ENCODE peak calls at places on chromosomes 16 and 17, in nine cellular contexts. One of them, this sample, is unnamed.

GRCh38 chr17:8470447-8471047 is 34.9 kb downstream of the NDEL1 start:
- DNase-seq in dorsolateral prefrontal cortex: peak; percentile 80
- DNase-seq in neural progenitor cell: no peak
- DNase-seq in CD8-positive, alpha-beta T cell: no peak
- DNase-seq in GM23338: no peak
- DNase-seq in mucosa of descending colon: no peak
- DNase-seq in astrocyte of the cerebellum: no peak
- DNase-seq in pancreas: peak; percentile 62
- DNase-seq in H1: no peak
- DNase-seq in this sample: no peak

GRCh38 chr17:19579192-19579668 is 45.6 kb downstream of the SLC47A1 start:
- DNase-seq in dorsolateral prefrontal cortex: no peak
- DNase-seq in neural progenitor cell: no peak
- DNase-seq in CD8-positive, alpha-beta T cell: no peak
- DNase-seq in GM23338: peak; percentile 57
- DNase-seq in mucosa of descending colon: no peak
- DNase-seq in astrocyte of the cerebellum: no peak
- DNase-seq in pancreas: no peak
- DNase-seq in H1: peak; percentile 56
- DNase-seq in this sample: no peak

GRCh38 chr17:74868908-74869255 is 3.9 kb downstream of the FDXR start:
- DNase-seq in dorsolateral prefrontal cortex: no peak
- DNase-seq in neural progenitor cell: no peak
- DNase-seq in CD8-positive, alpha-beta T cell: no peak
- DNase-seq in GM23338: no peak
- DNase-seq in mucosa of descending colon: no peak
- DNase-seq in astrocyte of the cerebellum: no peak
- DNase-seq in pancreas: no peak
- DNase-seq in H1: no peak
- DNase-seq in this sample: no peak

GRCh38 chr17:10661377-10661906 is 4.3 kb upstream of the MYH3 start:
- DNase-seq in dorsolateral prefrontal cortex: no peak
- DNase-seq in neural progenitor cell: peak; percentile 63
- DNase-seq in CD8-positive, alpha-beta T cell: no peak
- DNase-seq in GM23338: no peak
- DNase-seq in mucosa of descending colon: no peak
- DNase-seq in astrocyte of the cerebellum: no peak
- DNase-seq in pancreas: no peak
- DNase-seq in H1: no peak
- DNase-seq in this sample: no peak

GRCh38 chr17:15122857-15123256 is 142.3 kb downstream of the PMP22 start:
- DNase-seq in dorsolateral prefrontal cortex: no peak
- DNase-seq in neural progenitor cell: no peak
- DNase-seq in CD8-positive, alpha-beta T cell: no peak
- DNase-seq in GM23338: no peak
- DNase-seq in mucosa of descending colon: no peak
- DNase-seq in astrocyte of the cerebellum: no peak
- DNase-seq in pancreas: no peak
- DNase-seq in H1: no peak
- DNase-seq in this sample: no peak

GRCh38 chr16:13961099-13961811 is 41.3 kb downstream of the ERCC4 start:
- DNase-seq in dorsolateral prefrontal cortex: no peak
- DNase-seq in neural progenitor cell: no peak
- DNase-seq in CD8-positive, alpha-beta T cell: no peak
- DNase-seq in GM23338: no peak
- DNase-seq in mucosa of descending colon: no peak
- DNase-seq in astrocyte of the cerebellum: peak; percentile 19
- DNase-seq in pancreas: no peak
- DNase-seq in H1: no peak
- DNase-seq in this sample: no peak

GRCh38 chr16:77157773-77158172 is 33.2 kb upstream of the MON1B start:
- DNase-seq in dorsolateral prefrontal cortex: no peak
- DNase-seq in neural progenitor cell: no peak
- DNase-seq in CD8-positive, alpha-beta T cell: no peak
- DNase-seq in GM23338: no peak
- DNase-seq in mucosa of descending colon: no peak
- DNase-seq in astrocyte of the cerebellum: no peak
- DNase-seq in pancreas: no peak
- DNase-seq in H1: no peak
- DNase-seq in this sample: no peak

GRCh38 chr17:63246344-63246743 is 199.8 kb downstream of the CYB561 start:
- DNase-seq in dorsolateral prefrontal cortex: no peak
- DNase-seq in neural progenitor cell: no peak
- DNase-seq in CD8-positive, alpha-beta T cell: no peak
- DNase-seq in GM23338: no peak
- DNase-seq in mucosa of descending colon: no peak
- DNase-seq in astrocyte of the cerebellum: no peak
- DNase-seq in pancreas: no peak
- DNase-seq in H1: no peak
- DNase-seq in this sample: no peak

GRCh38 chr17:62852195-62852594 is 44.1 kb upstream of the MARCHF10 start:
- DNase-seq in dorsolateral prefrontal cortex: no peak
- DNase-seq in neural progenitor cell: no peak
- DNase-seq in CD8-positive, alpha-beta T cell: no peak
- DNase-seq in GM23338: no peak
- DNase-seq in mucosa of descending colon: no peak
- DNase-seq in astrocyte of the cerebellum: no peak
- DNase-seq in pancreas: no peak
- DNase-seq in H1: no peak
- DNase-seq in this sample: no peak

GRCh38 chr16:90022209-90023077 is 3.2 kb upstream of the DBNDD1 start:
- DNase-seq in dorsolateral prefrontal cortex: peak; percentile 94
- DNase-seq in neural progenitor cell: peak; percentile 60
- DNase-seq in CD8-positive, alpha-beta T cell: peak; percentile 83
- DNase-seq in GM23338: peak; percentile 96
- DNase-seq in mucosa of descending colon: peak; percentile 94
- DNase-seq in astrocyte of the cerebellum: peak; percentile 55
- DNase-seq in pancreas: peak; percentile 98
- DNase-seq in H1: peak; percentile 83
- DNase-seq in this sample: peak; percentile 96

GRCh38 chr16:63461248-63461841 is 1425.1 kb upstream of the CDH8 start:
- DNase-seq in dorsolateral prefrontal cortex: no peak
- DNase-seq in neural progenitor cell: peak; percentile 73
- DNase-seq in CD8-positive, alpha-beta T cell: no peak
- DNase-seq in GM23338: peak; percentile 75
- DNase-seq in mucosa of descending colon: no peak
- DNase-seq in astrocyte of the cerebellum: peak; percentile 60
- DNase-seq in pancreas: no peak
- DNase-seq in H1: peak; percentile 50
- DNase-seq in this sample: peak; percentile 31

GRCh38 chr17:77491921-77492445 is 351.2 kb downstream of the SEC14L1 start:
- DNase-seq in dorsolateral prefrontal cortex: peak; percentile 26
- DNase-seq in neural progenitor cell: no peak
- DNase-seq in CD8-positive, alpha-beta T cell: no peak
- DNase-seq in GM23338: no peak
- DNase-seq in mucosa of descending colon: no peak
- DNase-seq in astrocyte of the cerebellum: no peak
- DNase-seq in pancreas: peak; percentile 45
- DNase-seq in H1: no peak
- DNase-seq in this sample: peak; percentile 22

GRCh38 chr17:57889892-57890856 is 40.3 kb upstream of the MRPS23 start:
- DNase-seq in dorsolateral prefrontal cortex: peak; percentile 55
- DNase-seq in neural progenitor cell: no peak
- DNase-seq in CD8-positive, alpha-beta T cell: no peak
- DNase-seq in GM23338: no peak
- DNase-seq in mucosa of descending colon: peak; percentile 82
- DNase-seq in astrocyte of the cerebellum: peak; percentile 78
- DNase-seq in pancreas: peak; percentile 98
- DNase-seq in H1: no peak
- DNase-seq in this sample: no peak

GRCh38 chr16:78706637-78707036 is 607.2 kb downstream of the WWOX start:
- DNase-seq in dorsolateral prefrontal cortex: no peak
- DNase-seq in neural progenitor cell: no peak
- DNase-seq in CD8-positive, alpha-beta T cell: no peak
- DNase-seq in GM23338: peak; percentile 6
- DNase-seq in mucosa of descending colon: no peak
- DNase-seq in astrocyte of the cerebellum: no peak
- DNase-seq in pancreas: no peak
- DNase-seq in H1: no peak
- DNase-seq in this sample: no peak
- TF ChIP-seq CTCF in dorsolateral prefrontal cortex: no peak
- TF ChIP-seq CTCF in neural progenitor cell: no peak
- TF ChIP-seq CTCF in CD8-positive, alpha-beta T cell: no peak
- TF ChIP-seq CTCF in GM23338: no peak
- TF ChIP-seq CTCF in mucosa of descending colon: no peak
- TF ChIP-seq CTCF in astrocyte of the cerebellum: no peak
- TF ChIP-seq CTCF in pancreas: no peak
- TF ChIP-seq CTCF in H1: no peak
- TF ChIP-seq CTCF in this sample: no peak

GRCh38 chr17:50488880-50489279 is 10.2 kb downstream of the RSAD1 start:
- DNase-seq in dorsolateral prefrontal cortex: no peak
- DNase-seq in neural progenitor cell: no peak
- DNase-seq in CD8-positive, alpha-beta T cell: no peak
- DNase-seq in GM23338: no peak
- DNase-seq in mucosa of descending colon: peak; percentile 10
- DNase-seq in astrocyte of the cerebellum: no peak
- DNase-seq in pancreas: no peak
- DNase-seq in H1: no peak
- DNase-seq in this sample: no peak

GRCh38 chr17:50484341-50485155 is 5.9 kb downstream of the RSAD1 start:
- DNase-seq in dorsolateral prefrontal cortex: no peak
- DNase-seq in neural progenitor cell: no peak
- DNase-seq in CD8-positive, alpha-beta T cell: no peak
- DNase-seq in GM23338: no peak
- DNase-seq in mucosa of descending colon: peak; percentile 46
- DNase-seq in astrocyte of the cerebellum: no peak
- DNase-seq in pancreas: no peak
- DNase-seq in H1: no peak
- DNase-seq in this sample: no peak

GRCh38 chr17:50483266-50483665 is 4.6 kb downstream of the RSAD1 start:
- DNase-seq in dorsolateral prefrontal cortex: no peak
- DNase-seq in neural progenitor cell: no peak
- DNase-seq in CD8-positive, alpha-beta T cell: no peak
- DNase-seq in GM23338: no peak
- DNase-seq in mucosa of descending colon: peak; percentile 49
- DNase-seq in astrocyte of the cerebellum: no peak
- DNase-seq in pancreas: no peak
- DNase-seq in H1: no peak
- DNase-seq in this sample: no peak

GRCh38 chr17:50491510-50491909 is 12.8 kb downstream of the RSAD1 start:
- DNase-seq in dorsolateral prefrontal cortex: no peak
- DNase-seq in neural progenitor cell: no peak
- DNase-seq in CD8-positive, alpha-beta T cell: no peak
- DNase-seq in GM23338: no peak
- DNase-seq in mucosa of descending colon: no peak
- DNase-seq in astrocyte of the cerebellum: no peak
- DNase-seq in pancreas: no peak
- DNase-seq in H1: no peak
- DNase-seq in this sample: no peak

GRCh38 chr17:50487213-50488096 is 8.8 kb downstream of the RSAD1 start:
- DNase-seq in dorsolateral prefrontal cortex: no peak
- DNase-seq in neural progenitor cell: no peak
- DNase-seq in CD8-positive, alpha-beta T cell: no peak
- DNase-seq in GM23338: no peak
- DNase-seq in mucosa of descending colon: peak; percentile 39
- DNase-seq in astrocyte of the cerebellum: no peak
- DNase-seq in pancreas: no peak
- DNase-seq in H1: no peak
- DNase-seq in this sample: no peak
- TF ChIP-seq CTCF in dorsolateral prefrontal cortex: no peak
- TF ChIP-seq CTCF in neural progenitor cell: no peak
- TF ChIP-seq CTCF in CD8-positive, alpha-beta T cell: no peak
- TF ChIP-seq CTCF in GM23338: no peak
- TF ChIP-seq CTCF in mucosa of descending colon: no peak
- TF ChIP-seq CTCF in astrocyte of the cerebellum: no peak
- TF ChIP-seq CTCF in pancreas: no peak
- TF ChIP-seq CTCF in H1: no peak
- TF ChIP-seq CTCF in this sample: no peak

DNA sequence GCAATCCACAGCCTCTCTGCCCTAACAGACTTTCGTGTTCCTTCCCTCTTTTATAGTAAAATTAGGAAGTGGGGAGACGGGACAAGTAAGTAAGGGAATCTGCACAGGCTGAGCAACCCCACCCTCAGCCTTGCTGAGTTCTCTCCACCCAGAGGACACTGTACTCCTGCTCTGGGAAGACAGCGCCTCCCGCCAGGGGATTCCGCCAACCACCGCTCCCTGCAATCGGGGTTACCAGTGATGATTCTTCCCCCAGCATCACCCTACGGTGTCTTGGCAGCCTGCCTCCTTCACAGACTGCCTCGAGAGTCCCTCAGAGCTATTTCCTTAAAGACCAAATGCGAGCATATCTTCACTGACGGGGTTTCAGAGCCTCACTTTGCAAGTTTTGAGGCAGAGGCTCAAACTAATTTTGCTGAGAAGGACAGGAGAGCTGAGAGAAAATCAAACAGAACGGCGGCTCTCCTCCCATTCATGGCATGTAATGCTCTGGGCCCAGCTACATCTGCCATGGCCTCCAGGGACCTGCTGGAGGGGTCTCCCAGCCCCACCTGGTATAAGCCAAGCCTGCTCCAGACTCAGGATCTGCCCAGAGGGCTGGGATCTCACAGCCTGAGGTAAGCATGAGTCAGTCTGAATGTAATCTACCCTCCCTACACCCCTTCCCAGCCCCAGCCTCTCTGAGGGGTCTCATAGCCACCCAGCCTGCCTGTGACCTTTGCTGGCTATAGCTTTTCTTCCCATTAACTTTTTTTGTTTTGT is 22.7 kb upstream of the ASGR2 start:
- DNase-seq in dorsolateral prefrontal cortex: no peak
- DNase-seq in neural progenitor cell: no peak
- DNase-seq in CD8-positive, alpha-beta T cell: no peak
- DNase-seq in GM23338: no peak
- DNase-seq in mucosa of descending colon: no peak
- DNase-seq in astrocyte of the cerebellum: no peak
- DNase-seq in pancreas: no peak
- DNase-seq in H1: no peak
- DNase-seq in this sample: no peak
- TF ChIP-seq CTCF in dorsolateral prefrontal cortex: no peak
- TF ChIP-seq CTCF in neural progenitor cell: no peak
- TF ChIP-seq CTCF in CD8-positive, alpha-beta T cell: no peak
- TF ChIP-seq CTCF in GM23338: no peak
- TF ChIP-seq CTCF in mucosa of descending colon: no peak
- TF ChIP-seq CTCF in astrocyte of the cerebellum: no peak
- TF ChIP-seq CTCF in pancreas: no peak
- TF ChIP-seq CTCF in H1: no peak
- TF ChIP-seq CTCF in this sample: no peak

DNA sequence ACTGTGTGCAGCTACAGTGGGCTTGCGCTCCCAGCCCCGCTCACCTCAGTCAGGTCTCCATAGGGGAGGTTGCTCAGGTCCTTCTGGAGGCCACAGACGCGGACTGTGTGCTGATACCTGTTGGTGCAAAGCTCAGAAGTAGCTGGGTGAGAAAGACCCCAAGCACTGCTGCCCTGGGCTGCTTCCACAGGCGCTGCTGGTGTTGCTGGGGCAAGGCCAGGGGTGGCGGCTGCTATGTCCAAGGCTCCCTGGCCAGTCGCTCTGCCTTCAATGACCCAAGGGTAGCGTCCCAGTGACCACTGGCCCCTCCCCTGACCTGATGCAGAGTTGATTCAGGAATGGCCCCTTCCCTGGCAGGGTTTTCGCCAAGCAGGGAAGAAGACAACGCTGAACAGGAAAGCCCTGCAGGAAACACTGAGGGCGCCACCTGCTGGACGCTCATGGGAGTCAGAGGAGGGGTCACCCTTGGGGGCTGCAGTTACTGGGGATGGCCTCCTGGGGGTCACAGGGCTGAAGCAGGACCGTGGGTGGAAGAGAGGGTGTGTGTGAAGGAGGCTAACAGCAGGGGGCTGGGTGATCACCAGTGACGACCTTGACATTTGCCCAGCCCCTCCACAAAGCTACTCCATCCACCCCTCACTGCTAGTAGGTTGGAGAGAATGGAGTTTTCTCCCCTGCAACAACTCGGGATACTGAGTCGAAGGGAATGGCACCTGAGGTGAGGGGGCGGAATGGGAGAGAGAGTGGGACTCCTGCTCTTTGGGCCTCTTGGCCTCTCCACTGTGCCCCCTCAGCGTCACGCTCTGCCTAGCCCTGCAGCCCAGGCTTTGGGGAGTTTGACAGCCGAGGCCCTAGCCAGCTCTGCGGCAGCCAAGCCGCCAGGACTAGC is 38.3 kb downstream of the ABCC12 start:
- DNase-seq in dorsolateral prefrontal cortex: no peak
- DNase-seq in neural progenitor cell: peak; percentile 89
- DNase-seq in CD8-positive, alpha-beta T cell: peak; percentile 59
- DNase-seq in GM23338: peak; percentile 87
- DNase-seq in mucosa of descending colon: no peak
- DNase-seq in astrocyte of the cerebellum: no peak
- DNase-seq in pancreas: peak; percentile 71
- DNase-seq in H1: peak; percentile 97
- DNase-seq in this sample: peak; percentile 93
- TF ChIP-seq CTCF in dorsolateral prefrontal cortex: peak; percentile 73
- TF ChIP-seq CTCF in neural progenitor cell: peak; percentile 99
- TF ChIP-seq CTCF in CD8-positive, alpha-beta T cell: peak; percentile 49
- TF ChIP-seq CTCF in GM23338: peak; percentile 96
- TF ChIP-seq CTCF in mucosa of descending colon: no peak
- TF ChIP-seq CTCF in astrocyte of the cerebellum: peak; percentile 83
- TF ChIP-seq CTCF in pancreas: peak; percentile 41
- TF ChIP-seq CTCF in H1: peak; percentile 99
- TF ChIP-seq CTCF in this sample: peak; percentile 99